ENCODE peak calls at places on chromosome 4, in nine cellular contexts. Z is lower leg skin, R is H54, J is HCT116, A is H1, W is A549, S is transverse colon, C is uterus, G is breast epithelium. I is an unnamed sample.

GRCh38 chr4:174999407-174999806 is 81.2 kb downstream of the ADAM29 start:
- DNase-seq in C (no peak), G (no peak), S (no peak), Z (no peak), J (no peak), W (no peak), A (no peak), R (no peak), I (no peak)

GRCh38 chr4:172809319-172809718 is 359.3 kb upstream of the GALNT7 start:
- DNase-seq in Z (no peak), S (no peak), C (no peak), W (no peak), J (no peak), A (peak), G (no peak), R (no peak), I (no peak)

GRCh38 chr4:124079174-124079780 is 633.3 kb downstream of the ANKRD50 start:
- DNase-seq in A (no peak), Z (no peak), G (no peak), C (no peak), J (no peak), R (no peak), W (no peak), S (no peak), I (no peak)

GRCh38 chr4:108849611-108850406 is 87.0 kb upstream of the ETNPPL start:
- DNase-seq in R (no peak), Z (no peak), W (no peak), J (no peak), C (no peak), A (no peak), S (no peak), G (no peak), I (no peak)

GRCh38 chr4:147916351-147916750 is 184.5 kb downstream of the ARHGAP10 start:
- DNase-seq in J (no peak), A (no peak), R (no peak), W (no peak), G (no peak), C (no peak), Z (no peak), S (no peak), I (no peak)

GRCh38 chr4:83170952-83171399 is 56.4 kb upstream of the PLAC8 start:
- DNase-seq in J (no peak), C (no peak), Z (no peak), S (no peak), R (no peak), A (no peak), W (no peak), G (no peak), I (no peak)

GRCh38 chr4:176778063-176778462 is 14.7 kb downstream of the VEGFC start:
- DNase-seq in Z (no peak), W (no peak), S (no peak), C (no peak), A (no peak), J (no peak), R (no peak), G (no peak), I (no peak)

GRCh38 chr4:19382993-19383392 is 868.7 kb upstream of the SLIT2 start:
- DNase-seq in G (no peak), C (no peak), S (no peak), J (no peak), A (no peak), W (no peak), R (no peak), Z (no peak), I (no peak)

GRCh38 chr4:6641971-6642320 is 1.5 kb downstream of the MRFAP1 start:
- DNase-seq in S (no peak), G (peak), W (no peak), A (no peak), R (no peak), Z (peak), C (no peak), J (no peak), I (no peak)

GRCh38 chr4:119626420-119626819 is 2.2 kb downstream of the PDE5A start:
- DNase-seq in J (no peak), R (no peak), W (no peak), C (no peak), S (no peak), A (no peak), G (no peak), Z (no peak), I (no peak)

GRCh38 chr4:6071959-6072720 is 53.9 kb upstream of the C4orf50 start:
- DNase-seq in J (no peak), W (no peak), Z (no peak), G (no peak), A (no peak), C (no peak), S (no peak), R (no peak), I (no peak)

GRCh38 chr4:109440948-109441347 is 7.3 kb downstream of the SEC24B start:
- DNase-seq in Z (no peak), R (no peak), J (no peak), S (no peak), G (no peak), A (no peak), W (no peak), C (no peak), I (no peak)

GRCh38 chr4:683982-684571 is 4.9 kb downstream of the SLC49A3 start:
- DNase-seq in J (peak), G (no peak), R (peak), S (peak), C (no peak), A (no peak), Z (no peak), W (no peak), I (no peak)

GRCh38 chr4:154738426-154738825 is 5.4 kb upstream of the LRAT start:
- DNase-seq in W (no peak), S (no peak), C (no peak), R (no peak), A (no peak), G (no peak), J (no peak), Z (no peak), I (no peak)

GRCh38 chr4:60743654-60744053 is 456.5 kb upstream of the ADGRL3 start:
- DNase-seq in C (no peak), R (no peak), G (no peak), S (no peak), Z (no peak), A (no peak), J (no peak), W (no peak), I (no peak)

GRCh38 chr4:42671431-42672194 is 14.7 kb upstream of the ATP8A1 start:
- DNase-seq in Z (no peak), R (no peak), W (no peak), J (no peak), C (no peak), A (no peak), G (no peak), S (peak), I (no peak)

GRCh38 chr4:8771258-8771590 is 100.4 kb downstream of the HMX1 start:
- DNase-seq in G (peak), Z (peak), W (no peak), S (no peak), A (no peak), R (no peak), J (no peak), C (no peak), I (no peak)

GRCh38 chr4:138897818-138898226 is 117.8 kb upstream of the NOCT start:
- DNase-seq in J (no peak), Z (no peak), S (no peak), A (no peak), R (peak), G (no peak), C (no peak), W (no peak), I (no peak)

GRCh38 chr4:15132739-15133138 is 130.5 kb downstream of the CPEB2 start:
- DNase-seq in G (no peak), Z (no peak), C (no peak), A (no peak), J (no peak), W (no peak), R (no peak), S (no peak), I (no peak)

GRCh38 chr4:25580633-25581467 is 74.8 kb upstream of the SLC34A2 start:
- DNase-seq in S (no peak), A (no peak), G (no peak), R (no peak), C (no peak), Z (no peak), J (no peak), W (no peak), I (no peak)

GRCh38 chr4:26420903-26421302 is 69.4 kb downstream of the CCKAR start:
- DNase-seq in W (no peak), J (no peak), R (no peak), S (no peak), Z (no peak), A (no peak), G (no peak), C (no peak), I (no peak)

GRCh38 chr4:76856183-76856969 is 41.6 kb downstream of the SOWAHB start:
- DNase-seq in W (no peak), C (no peak), S (peak), G (no peak), A (no peak), Z (no peak), J (no peak), R (no peak), I (no peak)

GRCh38 chr4:145234086-145234694 is 53.8 kb upstream of the OTUD4 start:
- DNase-seq in J (peak), G (no peak), W (peak), Z (no peak), A (peak), C (no peak), S (peak), R (no peak), I (no peak)

GRCh38 chr4:20017035-20017434 is 234.7 kb upstream of the SLIT2 start:
- DNase-seq in C (no peak), W (no peak), A (no peak), J (no peak), G (no peak), S (no peak), Z (no peak), R (no peak), I (no peak)

GRCh38 chr4:76578002-76578560 is 143.1 kb downstream of the SHROOM3 start:
- DNase-seq in J (no peak), C (no peak), W (no peak), G (no peak), Z (no peak), R (no peak), S (no peak), A (no peak), I (no peak)

GRCh38 chr4:72569719-72570235 is 756 bp upstream of the ADAMTS3 start:
- DNase-seq in Z (peak), S (no peak), G (no peak), W (no peak), C (no peak), R (no peak), J (no peak), A (no peak), I (no peak)

GRCh38 chr4:6199344-6199921 is 916 bp downstream of the JAKMIP1 start:
- DNase-seq in J (no peak), C (no peak), G (no peak), S (no peak), R (no peak), W (no peak), A (no peak), Z (peak), I (no peak)

GRCh38 chr4:41990029-41990382 is 324 bp upstream of the SLC30A9 start:
- DNase-seq in A (no peak), C (no peak), W (peak), G (no peak), R (no peak), S (no peak), Z (no peak), J (no peak), I (no peak)

GRCh38 chr4:151247395-151247794 is 29.6 kb upstream of the PRSS48 start:
- DNase-seq in C (no peak), G (no peak), Z (no peak), S (no peak), W (no peak), A (no peak), R (no peak), J (no peak), I (no peak)

GRCh38 chr4:151256134-151256533 is 20.8 kb upstream of the PRSS48 start:
- DNase-seq in W (no peak), R (no peak), A (no peak), C (no peak), S (no peak), J (no peak), G (no peak), Z (no peak), I (no peak)

GRCh38 chr4:151250706-151251105 is 26.3 kb upstream of the PRSS48 start:
- DNase-seq in G (no peak), W (no peak), C (no peak), A (peak), J (no peak), S (no peak), R (no peak), Z (no peak), I (no peak)

GRCh38 chr4:151248519-151248918 is 28.4 kb upstream of the PRSS48 start:
- DNase-seq in Z (no peak), C (no peak), J (no peak), A (no peak), W (no peak), R (no peak), G (no peak), S (no peak), I (no peak)

GRCh38 chr4:151251922-151252321 is 25.0 kb upstream of the PRSS48 start:
- DNase-seq in W (no peak), C (no peak), J (no peak), A (no peak), G (no peak), Z (no peak), R (no peak), S (no peak), I (no peak)
- TF ChIP-seq POLR2A in W (no peak), C (no peak), J (no peak), A (no peak), G (no peak), Z (no peak), R (no peak), S (no peak), I (no peak)

GRCh38 chr4:37453361-37454262 is 209.1 kb downstream of the NWD2 start:
- DNase-seq in R (no peak), A (no peak), W (peak), C (peak), J (no peak), S (peak), Z (peak), G (peak), I (no peak)
- TF ChIP-seq POLR2A in R (no peak), A (no peak), W (no peak), C (peak), J (no peak), S (peak), Z (no peak), G (no peak), I (no peak)

GRCh38 chr4:2510351-2511259 is 25.8 kb upstream of the FAM193A start:
- DNase-seq in C (no peak), J (no peak), A (no peak), Z (no peak), R (no peak), S (no peak), G (no peak), W (no peak), I (no peak)

GRCh38 chr4:2512396-2513135 is 23.9 kb upstream of the FAM193A start:
- DNase-seq in W (no peak), S (no peak), A (no peak), G (no peak), J (no peak), C (no peak), R (no peak), Z (no peak), I (no peak)

GRCh38 chr4:2511645-2512131 is 24.8 kb upstream of the FAM193A start:
- DNase-seq in A (no peak), C (no peak), S (no peak), G (no peak), W (no peak), J (no peak), R (no peak), Z (no peak), I (no peak)

GRCh38 chr4:2516635-2517034 is 19.8 kb upstream of the FAM193A start:
- DNase-seq in J (no peak), G (no peak), R (no peak), Z (no peak), W (no peak), S (no peak), A (no peak), C (no peak), I (no peak)

DNA sequence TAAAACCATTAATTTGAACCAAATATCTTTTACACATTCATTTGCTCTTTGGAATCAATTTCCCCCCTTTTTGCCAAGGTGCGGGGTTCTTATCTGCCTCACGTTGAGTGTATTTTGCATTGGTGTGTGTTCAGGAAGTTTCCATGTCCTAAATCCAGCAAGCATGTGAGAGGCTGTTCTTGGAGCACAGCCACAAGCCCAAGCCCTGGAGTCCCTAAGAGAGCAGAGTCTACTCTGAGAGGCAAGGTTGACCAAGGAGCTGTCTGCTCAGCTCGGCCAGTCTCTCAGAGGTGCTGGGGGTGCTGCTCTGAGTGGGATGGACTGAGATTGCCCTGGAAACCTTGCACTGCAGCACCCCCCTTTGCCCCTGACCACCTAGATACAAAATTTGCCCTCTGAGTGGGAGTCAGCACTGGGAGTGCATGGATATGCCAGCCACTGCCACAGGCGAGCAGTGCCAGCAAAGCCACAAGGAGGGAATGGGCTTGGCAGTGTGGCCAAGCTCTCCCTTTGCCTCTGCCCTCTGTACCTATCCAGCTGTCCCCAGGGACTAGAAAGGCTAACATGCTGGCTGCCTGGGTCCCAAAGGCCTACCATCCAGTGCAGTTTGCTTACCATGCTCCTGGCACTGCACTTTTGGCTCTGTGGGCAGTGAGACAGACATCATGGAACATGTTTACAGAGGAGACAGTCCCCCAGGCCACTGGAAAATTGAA is 20.5 kb upstream of the FAM193A start:
- DNase-seq in W (no peak), A (no peak), J (no peak), S (no peak), C (peak), Z (no peak), G (no peak), R (no peak), I (no peak)
- TF ChIP-seq POLR2A in W (no peak), A (no peak), J (no peak), S (no peak), C (no peak), Z (no peak), G (no peak), R (no peak), I (no peak)

GRCh38 chr4:55546633-55547460 is at the start of gene CLOCK:
- DNase-seq in J (peak), Z (peak), A (no peak), G (peak), R (peak), W (peak), S (peak), C (peak), I (peak)
- TF ChIP-seq POLR2A in J (peak), Z (no peak), A (no peak), G (no peak), R (peak), W (peak), S (peak), C (peak), I (peak)

DNA sequence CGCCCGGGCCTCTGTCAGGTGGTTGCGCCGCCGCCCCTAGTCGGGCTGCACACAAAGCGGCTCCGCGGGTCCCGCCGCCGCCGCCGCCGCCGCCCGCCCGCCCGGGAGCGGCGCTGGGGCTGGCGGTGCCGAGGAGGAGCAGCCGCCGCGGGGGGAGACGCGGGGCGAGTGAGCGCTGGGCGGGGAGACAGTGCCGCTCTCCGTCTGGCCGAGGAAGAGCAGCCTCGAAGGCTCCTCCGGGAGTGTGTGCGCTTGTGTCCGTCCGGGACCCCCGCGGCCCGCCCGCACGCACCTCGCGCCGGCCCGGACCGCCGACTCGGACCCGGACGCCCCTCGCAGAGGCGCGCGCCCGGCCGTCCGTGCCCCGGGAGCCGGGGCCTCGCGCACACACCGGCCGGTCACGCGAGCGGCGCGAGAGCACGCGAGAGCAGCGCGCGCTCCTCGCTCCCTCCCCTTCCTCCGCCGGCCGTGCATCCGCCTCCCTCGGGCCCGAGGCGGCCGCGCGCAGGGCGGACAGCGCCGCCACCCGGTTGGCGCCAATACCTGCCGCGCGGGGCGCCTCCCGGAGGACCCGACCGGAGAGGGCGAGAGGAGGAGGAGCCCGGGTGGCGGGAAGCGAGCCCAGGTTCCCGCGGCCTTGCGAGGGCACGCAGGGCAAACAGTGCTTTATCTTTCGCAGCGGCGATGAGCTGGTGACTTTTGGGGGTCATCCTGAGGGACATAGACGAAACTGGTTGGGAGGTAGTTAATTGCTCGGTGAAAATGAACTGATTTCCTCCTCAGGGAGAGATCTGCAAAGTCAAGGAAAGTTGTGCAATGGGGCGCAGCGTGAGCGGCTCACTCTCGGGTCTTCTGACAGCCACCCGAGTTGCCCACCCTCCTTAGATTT is at the start of gene PDS5A:
- DNase-seq in J (peak), G (peak), R (peak), C (peak), A (peak), W (peak), Z (peak), S (peak), I (peak)
- TF ChIP-seq POLR2A in J (peak), G (no peak), R (peak), C (peak), A (peak), W (peak), Z (no peak), S (peak), I (peak)

GRCh38 chr4:185394568-185395254 is 1.0 kb downstream of the LRP2BP start:
- DNase-seq in W (no peak), A (no peak), G (no peak), S (no peak), J (no peak), R (no peak), Z (no peak), C (no peak), I (no peak)

GRCh38 chr4:185398618-185399017 is 2.0 kb downstream of the ANKRD37 start:
- DNase-seq in A (no peak), R (no peak), Z (no peak), C (no peak), G (no peak), S (no peak), J (no peak), W (no peak), I (no peak)

GRCh38 chr4:185395255-185395955 is at the start of gene LRP2BP:
- DNase-seq in J (no peak), C (no peak), W (no peak), Z (no peak), S (no peak), G (no peak), R (no peak), A (no peak), I (no peak)

GRCh38 chr4:185396724-185397402 is at the start of gene ANKRD37:
- DNase-seq in C (no peak), Z (no peak), A (no peak), W (no peak), G (peak), R (no peak), S (peak), J (no peak), I (no peak)

DNA sequence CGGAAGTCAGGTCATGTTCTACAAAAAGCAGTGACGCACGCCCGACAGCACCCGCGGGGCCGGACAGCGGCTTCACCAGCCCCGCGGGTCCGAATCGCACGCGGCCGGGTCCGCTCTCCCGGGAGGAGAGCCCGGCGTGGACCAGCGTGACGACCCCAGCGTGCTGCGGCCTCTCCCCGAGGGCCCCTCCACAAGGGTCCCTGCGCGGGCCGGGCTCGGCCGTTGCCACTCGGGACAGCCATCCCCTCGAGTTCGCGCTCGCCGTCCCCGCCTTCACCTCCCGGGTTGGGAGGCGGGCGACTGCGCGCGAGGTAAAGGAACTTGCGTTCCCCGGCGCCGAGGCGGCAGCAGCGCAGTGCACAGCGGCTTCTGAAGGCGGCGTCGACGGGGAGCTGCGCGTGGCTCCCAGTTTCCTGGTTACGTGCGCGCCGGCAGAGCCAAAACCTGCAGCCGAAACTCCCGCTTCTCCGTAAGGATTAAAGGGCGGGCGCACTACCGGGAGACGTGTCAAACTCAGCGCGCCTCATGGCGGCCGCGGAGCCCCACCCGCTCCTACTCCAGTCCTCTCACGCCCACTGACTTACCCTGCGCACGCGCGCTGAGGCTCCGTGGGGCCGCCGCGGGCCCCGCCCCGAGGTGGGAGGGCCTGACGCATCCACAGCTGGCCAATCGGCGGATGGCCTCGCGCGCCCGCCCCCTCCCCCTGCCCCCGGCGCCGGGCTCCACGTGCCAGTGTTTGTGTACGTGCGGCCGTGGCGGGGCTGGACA is 416 bp upstream of the LRP2BP start:
- DNase-seq in Z (peak), R (peak), G (peak), W (peak), C (peak), A (peak), S (peak), J (peak), I (peak)
- TF ChIP-seq POLR2A in Z (no peak), R (peak), G (peak), W (peak), C (peak), A (no peak), S (peak), J (peak), I (peak)

I was measured in esophagus squamous epithelium.